ENCODE peak calls at places on chromosomes 2 and 18, in six cellular contexts. Q is H9; O is endothelial cell; F is thoracic aorta; N is colonic mucosa; T is CD4-positive, alpha-beta T cell. W is an unnamed sample.

GRCh38 chr2:158502984-158503383 is 46.2 kb downstream of the PKP4 start:
- DNase-seq in Q (no peak), O (no peak), F (no peak), N (no peak), T (no peak), W (no peak)

GRCh38 chr2:25851740-25852503 is 26.4 kb downstream of the ASXL2 start:
- DNase-seq in Q (no peak), O (peak; percentile 6), F (no peak), N (peak; percentile 29), T (no peak), W (peak; percentile 72)

GRCh38 chr18:9366126-9366714 is 31.6 kb downstream of the TWSG1 start:
- DNase-seq in Q (peak; percentile 82), O (peak; percentile 49), F (no peak), N (peak; percentile 46), T (no peak), W (no peak)

GRCh38 chr2:186559370-186559769 is 30.5 kb upstream of the ITGAV start:
- DNase-seq in Q (no peak), O (no peak), F (no peak), N (no peak), T (no peak), W (no peak)

GRCh38 chr2:230416061-230416721 is at the start of gene SP100:
- DNase-seq in Q (no peak), O (no peak), F (no peak), N (peak; percentile 85), T (peak; percentile 69), W (peak; percentile 79)

GRCh38 chr2:196263181-196263747 is 91.9 kb upstream of the STK17B start:
- DNase-seq in Q (no peak), O (no peak), F (no peak), N (no peak), T (peak; percentile 58), W (peak; percentile 37)

GRCh38 chr2:96954490-96954846 is 31.9 kb downstream of the FAM178B start:
- DNase-seq in Q (no peak), O (no peak), F (no peak), N (no peak), T (no peak), W (peak; percentile 80)

GRCh38 chr2:224520064-224520463 is 65.1 kb downstream of the CUL3 start:
- DNase-seq in Q (no peak), O (no peak), F (no peak), N (no peak), T (no peak), W (peak; percentile 30)

GRCh38 chr2:121089005-121089510 is 195.9 kb downstream of the TFCP2L1 start:
- DNase-seq in Q (no peak), O (no peak), F (no peak), N (no peak), T (no peak), W (no peak)

GRCh38 chr2:230905448-230906430 is 19.3 kb downstream of the GPR55 start:
- DNase-seq in Q (peak; percentile 46), O (no peak), F (no peak), N (peak; percentile 16), T (peak; percentile 84), W (no peak)

GRCh38 chr2:48707466-48707865 is 48.1 kb downstream of the LHCGR start:
- DNase-seq in Q (no peak), O (no peak), F (no peak), N (peak; percentile 70), T (no peak), W (no peak)

GRCh38 chr2:27446057-27446456 is 3.9 kb downstream of the KRTCAP3 start:
- DNase-seq in Q (no peak), O (no peak), F (no peak), N (peak; percentile 90), T (no peak), W (no peak)

GRCh38 chr2:11955883-11956282 is 209.5 kb downstream of the LPIN1 start:
- DNase-seq in Q (no peak), O (no peak), F (no peak), N (no peak), T (no peak), W (no peak)

GRCh38 chr2:20288941-20289340 is 61.7 kb downstream of the PUM2 start:
- DNase-seq in Q (no peak), O (no peak), F (no peak), N (no peak), T (no peak), W (no peak)

GRCh38 chr2:64751286-64752260 is 97.9 kb upstream of the SERTAD2 start:
- DNase-seq in Q (no peak), O (peak; percentile 95), F (peak; percentile 97), N (peak; percentile 98), T (no peak), W (no peak)

GRCh38 chr2:40384714-40385113 is 67.2 kb downstream of the SLC8A1 start:
- DNase-seq in Q (no peak), O (no peak), F (no peak), N (no peak), T (no peak), W (no peak)

GRCh38 chr2:7572460-7572859 is 655.2 kb downstream of the RNF144A start:
- DNase-seq in Q (no peak), O (no peak), F (no peak), N (no peak), T (peak; percentile 12), W (no peak)

GRCh38 chr2:23557455-23557854 is 172.5 kb downstream of the KLHL29 start:
- DNase-seq in Q (no peak), O (no peak), F (no peak), N (no peak), T (no peak), W (no peak)

GRCh38 chr2:23553561-23553960 is 168.6 kb downstream of the KLHL29 start:
- DNase-seq in Q (no peak), O (no peak), F (no peak), N (no peak), T (no peak), W (no peak)

GRCh38 chr2:23554054-23554697 is 169.2 kb downstream of the KLHL29 start:
- DNase-seq in Q (no peak), O (no peak), F (no peak), N (no peak), T (no peak), W (no peak)

GRCh38 chr2:23556929-23557328 is 171.9 kb downstream of the KLHL29 start:
- DNase-seq in Q (no peak), O (no peak), F (no peak), N (no peak), T (no peak), W (no peak)

GRCh38 chr2:23555944-23556343 is 171.0 kb downstream of the KLHL29 start:
- DNase-seq in Q (no peak), O (no peak), F (no peak), N (no peak), T (no peak), W (no peak)
- TF ChIP-seq CTCF in Q (no peak), O (no peak), F (no peak), N (no peak), T (no peak), W (no peak)

GRCh38 chr2:106882658-106883057 is 3.3 kb downstream of the ST6GAL2 start:
- DNase-seq in Q (no peak), O (no peak), F (no peak), N (no peak), T (no peak), W (no peak)
- TF ChIP-seq CTCF in Q (peak; percentile 27), O (no peak), F (no peak), N (no peak), T (no peak), W (no peak)

DNA sequence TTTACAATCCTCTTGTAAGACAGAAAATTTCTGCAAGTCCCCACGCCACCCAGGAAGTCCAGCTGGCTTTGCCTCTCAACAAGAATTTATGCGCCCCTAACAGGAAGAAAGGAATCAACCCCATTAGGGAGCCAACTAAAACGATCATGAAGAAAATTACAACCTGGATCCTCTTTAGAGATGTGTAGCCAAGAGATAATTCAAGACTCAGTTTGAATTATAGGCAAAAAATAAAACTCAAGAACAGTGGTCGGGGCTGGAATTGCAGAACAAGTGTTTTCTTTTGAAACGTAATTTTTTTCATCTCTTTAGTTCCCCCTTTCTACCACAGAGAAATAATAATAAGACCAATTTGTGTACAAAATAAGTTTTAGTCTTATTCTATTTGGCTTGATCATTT is 22.4 kb downstream of the PDCD1 start:
- DNase-seq in Q (no peak), O (no peak), F (no peak), N (no peak), T (no peak), W (no peak)
- TF ChIP-seq CTCF in Q (no peak), O (no peak), F (peak; percentile 13), N (no peak), T (no peak), W (no peak)

GRCh38 chr2:45442026-45442425 is 169.0 kb downstream of the SRBD1 start:
- DNase-seq in Q (no peak), O (no peak), F (no peak), N (no peak), T (no peak), W (no peak)

GRCh38 chr2:45441571-45441970 is 169.5 kb downstream of the SRBD1 start:
- DNase-seq in Q (no peak), O (no peak), F (no peak), N (no peak), T (no peak), W (no peak)

GRCh38 chr2:45443012-45443411 is 168.1 kb downstream of the SRBD1 start:
- DNase-seq in Q (no peak), O (no peak), F (no peak), N (no peak), T (no peak), W (no peak)

GRCh38 chr2:45438872-45439665 is 172.0 kb downstream of the SRBD1 start:
- DNase-seq in Q (no peak), O (no peak), F (no peak), N (no peak), T (no peak), W (no peak)

GRCh38 chr2:45439788-45440773 is 171.0 kb downstream of the SRBD1 start:
- DNase-seq in Q (no peak), O (no peak), F (no peak), N (no peak), T (no peak), W (no peak)
- TF ChIP-seq CTCF in Q (peak; percentile 34), O (no peak), F (no peak), N (no peak), T (no peak), W (no peak)

GRCh38 chr2:132667716-132668115 is 2.3 kb downstream of the LYPD1 start:
- DNase-seq in Q (no peak), O (no peak), F (no peak), N (no peak), T (no peak), W (no peak)

GRCh38 chr2:132669854-132670103 is 226 bp downstream of the LYPD1 start:
- DNase-seq in Q (no peak), O (peak; percentile 28), F (no peak), N (peak; percentile 16), T (no peak), W (no peak)

GRCh38 chr2:132670104-132670960 is at the start of gene LYPD1:
- DNase-seq in Q (peak; percentile 66), O (peak; percentile 11), F (no peak), N (peak; percentile 25), T (no peak), W (no peak)

GRCh38 chr2:132668986-132669853 is 785 bp downstream of the LYPD1 start:
- DNase-seq in Q (peak; percentile 54), O (peak; percentile 18), F (no peak), N (no peak), T (no peak), W (no peak)

GRCh38 chr2:132668189-132668833 is 1.7 kb downstream of the LYPD1 start:
- DNase-seq in Q (peak; percentile 66), O (peak; percentile 55), F (no peak), N (no peak), T (no peak), W (no peak)
- TF ChIP-seq CTCF in Q (peak; percentile 66), O (peak; percentile 33), F (no peak), N (no peak), T (no peak), W (no peak)

GRCh38 chr2:54638774-54639187 is 84.7 kb upstream of the EML6 start:
- DNase-seq in Q (no peak), O (no peak), F (no peak), N (no peak), T (no peak), W (no peak)
- TF ChIP-seq CTCF in Q (no peak), O (no peak), F (no peak), N (no peak), T (no peak), W (no peak)